ENCODE peak calls at places on chromosomes 5 and 9, in four cellular contexts. S, J, N and Q are unnamed samples. For H3K4me1, the result is how much of the 10 kb centered on the place peaks cover.

GRCh38 chr9:87656485-87656884 is 69.4 kb upstream of the CTSL start:
- DNase-seq in S (no peak), J (no peak), N (no peak), Q (no peak)

GRCh38 chr5:98314262-98314661 is 459.2 kb upstream of the RGMB start:
- DNase-seq in S (no peak), J (no peak), N (no peak), Q (no peak)

GRCh38 chr9:132018957-132019405 is 60.7 kb downstream of the MED27 start:
- DNase-seq in S (no peak), J (no peak), N (no peak), Q (peak)

GRCh38 chr5:138910546-138911185 is 35.5 kb upstream of the LRRTM2 start:
- DNase-seq in S (no peak), J (no peak), N (no peak), Q (no peak)

GRCh38 chr5:156188026-156188425 is 138.9 kb upstream of the SGCD start:
- DNase-seq in S (no peak), J (no peak), N (no peak), Q (no peak)

GRCh38 chr9:28464817-28465216 is 891.5 kb upstream of the C9orf72 start:
- DNase-seq in S (no peak), J (no peak), N (no peak), Q (no peak)

GRCh38 chr9:87678650-87679355 is 47.1 kb upstream of the CTSL start:
- DNase-seq in S (no peak), J (no peak), N (peak), Q (peak)

GRCh38 chr9:122347348-122348287 is 23.2 kb upstream of the PTGS1 start:
- DNase-seq in S (no peak), J (no peak), N (no peak), Q (no peak)

GRCh38 chr5:99243111-99243510 is 314.3 kb upstream of the CHD1 start:
- DNase-seq in S (no peak), J (no peak), N (no peak), Q (no peak)

GRCh38 chr5:150081541-150082283 is 4.6 kb downstream of the CSF1R start:
- DNase-seq in S (peak), J (no peak), N (no peak), Q (peak)

GRCh38 chr9:114344692-114345091 is 15.0 kb downstream of the ORM2 start:
- DNase-seq in S (no peak), J (no peak), N (no peak), Q (no peak)

GRCh38 chr5:121366515-121366914 is 485.2 kb upstream of the FTMT start:
- DNase-seq in S (no peak), J (no peak), N (no peak), Q (no peak)

GRCh38 chr5:148401604-148402003 is 17.8 kb downstream of the FBXO38 start:
- DNase-seq in S (no peak), J (no peak), N (no peak), Q (no peak)

GRCh38 chr9:134204041-134204440 is 39.7 kb upstream of the RNU6ATAC start:
- DNase-seq in S (peak), J (no peak), N (no peak), Q (peak)

GRCh38 chr5:149956685-149957084 is 3.9 kb upstream of the SLC26A2 start:
- DNase-seq in S (no peak), J (no peak), N (no peak), Q (no peak)

GRCh38 chr9:135515541-135515951 is 5.7 kb upstream of the LCN1 start:
- DNase-seq in S (no peak), J (no peak), N (no peak), Q (no peak)

GRCh38 chr5:39328731-39329130 is 35.6 kb downstream of the C9 start:
- DNase-seq in S (no peak), J (no peak), N (no peak), Q (no peak)

GRCh38 chr5:90833753-90834152 is 275.2 kb downstream of the ADGRV1 start:
- DNase-seq in S (no peak), J (no peak), N (no peak), Q (no peak)

GRCh38 chr5:7397005-7397546 is 1.1 kb downstream of the ADCY2 start:
- DNase-seq in S (no peak), J (no peak), N (no peak), Q (no peak)

GRCh38 chr5:127518319-127518621 is 830 bp downstream of the PRRC1 start:
- DNase-seq in S (no peak), J (no peak), N (peak), Q (no peak)

GRCh38 chr9:2132484-2133082 is 117.4 kb downstream of the SMARCA2 start:
- DNase-seq in S (no peak), J (no peak), N (peak), Q (no peak)

GRCh38 chr5:78499485-78499884 is 139.1 kb downstream of the SCAMP1 start:
- DNase-seq in S (no peak), J (no peak), N (no peak), Q (no peak)

GRCh38 chr5:78500028-78500427 is 139.6 kb downstream of the SCAMP1 start:
- DNase-seq in S (no peak), J (no peak), N (no peak), Q (no peak)

GRCh38 chr5:78495800-78496199 is 135.4 kb downstream of the SCAMP1 start:
- DNase-seq in S (no peak), J (no peak), N (no peak), Q (no peak)

GRCh38 chr5:78496373-78496772 is 136.0 kb downstream of the SCAMP1 start:
- DNase-seq in S (no peak), J (no peak), N (no peak), Q (peak)

DNA sequence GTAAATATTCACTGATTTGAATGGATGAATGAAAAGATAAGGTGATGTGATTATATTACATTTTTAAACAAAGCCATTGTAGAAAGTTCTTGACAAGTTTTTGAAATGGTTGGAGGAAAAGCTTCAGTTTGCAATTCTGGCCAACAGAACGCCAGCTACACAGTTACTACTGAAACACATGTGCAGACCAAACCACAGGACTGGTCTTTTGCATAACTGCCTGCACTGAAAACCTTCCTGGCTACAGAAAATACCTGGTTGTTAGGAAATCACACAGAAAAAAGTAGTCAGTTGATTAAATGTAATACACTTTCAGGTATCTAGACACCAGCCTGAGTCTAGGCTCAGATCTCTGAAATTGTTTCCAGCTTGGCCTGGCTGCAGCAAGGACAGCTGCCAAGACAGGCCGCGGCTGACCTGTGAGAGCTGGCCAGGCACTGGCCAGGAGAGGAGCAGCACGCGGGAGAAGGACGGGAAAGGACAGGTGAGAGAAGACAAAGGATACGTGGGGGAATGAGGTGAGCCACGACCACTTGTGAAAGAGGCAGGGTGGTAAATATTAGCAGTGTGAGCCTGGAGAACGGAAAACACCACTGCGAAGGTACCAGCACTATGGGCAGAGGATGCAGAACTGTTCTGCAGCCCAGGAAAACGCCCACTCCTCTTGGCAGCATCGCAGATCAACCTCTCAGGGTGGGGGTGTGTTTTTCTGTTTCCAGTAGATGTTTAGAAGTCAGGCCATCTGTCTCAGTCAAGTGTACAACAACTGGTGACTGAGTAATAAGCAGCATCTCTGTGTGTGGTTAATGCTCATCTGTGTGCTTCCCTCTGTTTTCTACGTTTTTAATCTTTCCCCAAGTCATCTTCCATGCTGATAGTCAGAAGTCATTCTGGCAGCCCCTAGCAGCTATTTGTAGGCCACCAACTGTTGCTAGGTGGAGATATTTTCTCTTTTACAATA is 137.4 kb downstream of the SCAMP1 start:
- DNase-seq in S (no peak), J (no peak), N (no peak), Q (peak)
- H3K4me1 ChIP-seq in S (under half), J (under half), N (under half), Q (under half)

GRCh38 chr5:132392978-132393825 is 23.7 kb downstream of the SLC22A5 start:
- DNase-seq in S (no peak), J (no peak), N (no peak), Q (no peak)
- H3K4me1 ChIP-seq in S (under half), J (under half), N (half or more), Q (under half)

DNA sequence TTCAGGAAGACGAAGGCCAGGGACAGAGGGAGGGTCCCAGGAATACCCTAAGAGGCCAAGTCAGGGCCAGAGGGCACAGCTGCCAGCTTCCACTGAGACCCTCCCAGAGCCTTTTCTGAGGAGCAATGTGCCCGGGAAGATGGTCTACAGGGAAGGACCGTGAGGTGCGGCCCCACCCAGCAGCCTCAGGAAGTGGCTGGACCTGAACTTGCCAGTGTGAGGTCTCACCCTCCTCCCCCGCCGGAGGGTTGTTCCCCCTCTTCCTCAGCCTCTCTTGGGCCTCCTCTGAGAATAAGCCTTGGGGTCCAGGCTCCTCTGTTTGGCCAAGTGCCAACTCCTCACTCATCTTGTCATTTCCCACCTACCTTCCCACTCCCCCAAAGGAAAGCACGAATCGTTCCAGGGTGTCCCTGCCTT is 13.4 kb upstream of the SLC25A51 start:
- DNase-seq in S (peak), J (no peak), N (no peak), Q (no peak)
- H3K4me1 ChIP-seq in S (half or more), J (under half), N (under half), Q (under half)

GRCh38 chr5:10596310-10596703 is 32.4 kb downstream of the ANKRD33B start:
- DNase-seq in S (no peak), J (no peak), N (no peak), Q (no peak)
- H3K4me1 ChIP-seq in S (under half), J (under half), N (under half), Q (under half)

DNA sequence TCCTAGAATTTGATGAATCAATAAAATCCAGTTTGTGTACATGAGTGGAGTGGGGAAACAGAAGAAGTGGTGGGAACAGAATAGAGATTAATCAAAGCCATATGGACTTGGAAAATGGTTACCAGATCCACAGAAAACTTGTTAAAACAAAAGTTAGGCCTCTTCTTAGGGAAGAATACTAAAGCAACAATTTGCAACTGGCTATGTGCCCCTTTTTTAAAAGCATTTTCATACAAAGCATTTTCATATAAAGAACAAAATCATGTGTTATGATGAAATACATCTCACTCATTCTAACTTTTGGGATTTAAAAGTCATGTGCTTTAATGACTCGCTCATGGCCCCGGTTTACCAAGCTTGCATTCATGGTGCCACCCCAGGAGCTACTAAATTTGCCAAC is 276.9 kb downstream of the EFNA5 start:
- DNase-seq in S (no peak), J (no peak), N (no peak), Q (no peak)
- H3K4me1 ChIP-seq in S (under half), J (under half), N (under half), Q (under half)

DNA sequence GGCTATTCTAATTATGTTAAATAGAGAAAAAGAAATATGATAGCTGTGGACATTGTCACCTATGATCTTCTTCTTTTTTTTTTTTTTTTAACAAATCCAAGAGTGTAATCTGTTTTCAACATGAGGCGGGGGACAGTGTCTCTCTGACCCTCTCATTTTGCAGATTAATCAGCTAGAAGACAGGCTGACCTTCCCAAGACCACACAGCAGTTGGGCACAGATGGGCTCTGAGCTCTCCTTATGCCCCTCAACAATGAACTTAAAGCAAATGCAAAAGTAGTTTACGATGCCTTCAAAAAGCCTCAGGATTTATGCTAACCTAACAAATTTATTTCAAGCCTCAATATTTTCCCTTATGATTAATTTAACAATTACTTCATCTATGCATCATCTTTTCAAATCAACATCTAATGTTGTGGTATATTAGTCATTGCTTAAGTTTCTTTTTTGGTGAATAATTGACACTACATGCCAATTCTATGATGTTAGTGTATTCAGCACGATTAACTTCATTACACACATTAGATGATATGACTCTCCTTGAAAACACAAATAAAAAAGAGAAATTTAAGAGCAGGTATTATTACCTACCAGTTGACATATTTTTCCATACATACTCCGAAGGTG is 7.4 kb downstream of the NFIL3 start:
- DNase-seq in S (no peak), J (no peak), N (no peak), Q (no peak)
- H3K4me1 ChIP-seq in S (half or more), J (under half), N (under half), Q (under half)

DNA sequence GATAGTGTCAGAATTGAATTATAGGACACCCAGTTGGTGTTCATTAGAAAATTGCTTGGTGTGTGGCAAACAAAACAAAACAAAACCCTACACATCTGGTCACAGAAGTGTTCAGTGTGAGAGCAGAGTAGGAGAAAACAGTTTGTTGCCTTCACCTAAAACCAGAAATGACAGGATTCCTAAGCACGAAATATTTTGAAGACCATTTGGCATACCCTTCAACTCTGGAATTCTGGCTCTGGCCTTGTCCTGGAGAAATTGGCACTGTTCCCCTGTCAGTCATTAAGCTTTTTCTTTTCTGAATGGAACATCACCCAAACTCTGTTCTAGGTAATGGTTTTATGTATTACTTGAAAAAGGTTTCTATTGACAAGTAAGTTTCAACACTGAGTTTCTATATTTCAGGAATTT is 110.2 kb upstream of the PCA3 start:
- DNase-seq in S (no peak), J (no peak), N (no peak), Q (no peak)
- H3K4me1 ChIP-seq in S (under half), J (under half), N (under half), Q (under half)

GRCh38 chr5:179759961-179760541 is 27.4 kb downstream of the MAML1 start:
- DNase-seq in S (no peak), J (no peak), N (no peak), Q (no peak)

GRCh38 chr5:179749857-179750508 is 17.4 kb downstream of the MAML1 start:
- DNase-seq in S (no peak), J (no peak), N (no peak), Q (no peak)

GRCh38 chr5:179754024-179754423 is 21.4 kb downstream of the MAML1 start:
- DNase-seq in S (no peak), J (no peak), N (no peak), Q (no peak)

GRCh38 chr5:179758905-179759304 is 26.3 kb downstream of the MAML1 start:
- DNase-seq in S (no peak), J (no peak), N (no peak), Q (no peak)

GRCh38 chr5:179755022-179755421 is 22.4 kb downstream of the MAML1 start:
- DNase-seq in S (no peak), J (no peak), N (no peak), Q (no peak)
- H3K4me1 ChIP-seq in S (under half), J (under half), N (half or more), Q (under half)